ENCODE peak calls at places on chromosomes 3 and 15, in eight cellular contexts. X is AG09309; F is activated T-cell treated with anti-CD3 and anti-CD28 coated beads, Interleukin-2, amount 50 U/mL, for 1 hour; D is fibroblast of the aortic adventitia; N is nucleus accumbens; K is stimulated activated CD4-positive, alpha-beta T cell treated with anti-CD3 and anti-CD28 coated beads, TNF-alpha, amount 100 ng/mL, for 1 hour; W is CD8-positive, alpha-beta T cell; V is stimulated activated effector memory CD8-positive, alpha-beta T cell treated with anti-CD3 and anti-CD28 coated beads, Interleukin-12 subunit alpha, Interleukin-12 subunit beta, amount 100 ng/mL, for 72 hours. M is an unnamed sample.

GRCh38 chr15:87293016-87293415 is 963.5 kb downstream of the NTRK3 start:
- DNase-seq in F (no peak), W (no peak), N (no peak), K (no peak), X (peak; percentile 31), D (no peak), V (no peak), M (no peak)

GRCh38 chr15:45454825-45455224 is 67.7 kb downstream of the SLC30A4 start:
- DNase-seq in W (peak; percentile 50), X (peak; percentile 92), F (peak; percentile 69), V (peak; percentile 40), N (no peak), K (peak; percentile 29), D (peak; percentile 98), M (peak; percentile 37)

GRCh38 chr15:33587773-33588172 is 277.0 kb downstream of the RYR3 start:
- DNase-seq in D (peak; percentile 20), N (no peak), V (no peak), X (no peak), W (no peak), K (no peak), F (no peak), M (no peak)

GRCh38 chr3:40680685-40681657 is 156.2 kb downstream of the ZNF621 start:
- DNase-seq in V (no peak), K (no peak), X (no peak), W (no peak), D (no peak), F (no peak), N (no peak), M (no peak)

GRCh38 chr3:105649469-105649868 is 219.3 kb downstream of the CBLB start:
- DNase-seq in K (no peak), F (no peak), X (no peak), V (no peak), D (no peak), W (no peak), N (no peak), M (no peak)

GRCh38 chr3:121951291-121951690 is 57.1 kb downstream of the SLC15A2 start:
- DNase-seq in D (no peak), V (no peak), N (no peak), F (no peak), X (no peak), K (no peak), W (no peak), M (no peak)

GRCh38 chr3:185152433-185153169 is at the start of gene C3orf70:
- DNase-seq in F (peak; percentile 20), X (no peak), N (no peak), W (no peak), V (peak; percentile 9), K (no peak), D (peak; percentile 25), M (no peak)

GRCh38 chr15:57259511-57260143 is 116.7 kb upstream of the CGNL1 start:
- DNase-seq in F (no peak), V (no peak), X (no peak), D (no peak), N (no peak), W (no peak), K (no peak), M (peak; percentile 13)

GRCh38 chr3:190581041-190581501 is 67.2 kb downstream of the IL1RAP start:
- DNase-seq in V (no peak), W (no peak), N (no peak), F (no peak), K (no peak), X (no peak), D (peak; percentile 82), M (no peak)

GRCh38 chr15:92118162-92118935 is 264.8 kb downstream of the SLCO3A1 start:
- DNase-seq in K (no peak), X (peak; percentile 47), N (no peak), F (no peak), V (no peak), W (no peak), D (peak; percentile 76), M (no peak)

GRCh38 chr15:100861511-100861991 is 18.1 kb upstream of the ALDH1A3 start:
- DNase-seq in X (no peak), K (no peak), W (no peak), F (no peak), V (no peak), N (peak; percentile 24), D (no peak), M (no peak)

GRCh38 chr3:197270558-197271317 is 27.7 kb downstream of the DLG1 start:
- DNase-seq in W (no peak), F (no peak), K (no peak), N (no peak), D (no peak), V (no peak), X (no peak), M (no peak)

GRCh38 chr15:71806452-71806931 is 3.9 kb upstream of the NR2E3 start:
- DNase-seq in D (peak; percentile 63), V (no peak), K (no peak), W (no peak), F (no peak), X (no peak), N (no peak), M (no peak)

GRCh38 chr3:120180731-120181412 is 86.6 kb upstream of the GSK3B start:
- DNase-seq in W (no peak), V (no peak), D (no peak), X (no peak), K (no peak), F (no peak), N (no peak), M (no peak)

GRCh38 chr3:182118081-182118480 is 406.4 kb downstream of the SOX2 start:
- DNase-seq in D (peak; percentile 2), F (no peak), V (no peak), K (no peak), N (no peak), X (no peak), W (no peak), M (no peak)

GRCh38 chr3:9196009-9196408 is 53.4 kb downstream of the SRGAP3 start:
- DNase-seq in K (no peak), F (no peak), V (no peak), X (no peak), D (no peak), N (no peak), W (no peak), M (no peak)

GRCh38 chr15:89119489-89120478 is 31.5 kb downstream of the ABHD2 start:
- DNase-seq in X (no peak), V (no peak), W (no peak), D (peak; percentile 63), F (no peak), K (no peak), N (no peak), M (no peak)

GRCh38 chr15:56732881-56733130 is 503 bp downstream of the ZNF280D start:
- DNase-seq in W (no peak), N (no peak), K (no peak), D (no peak), F (no peak), V (no peak), X (no peak), M (no peak)

GRCh38 chr3:32706348-32707025 is 21.5 kb downstream of the CNOT10 start:
- DNase-seq in K (no peak), D (peak; percentile 21), F (no peak), W (no peak), V (no peak), N (no peak), X (no peak), M (no peak)

GRCh38 chr3:125310623-125311076 is 64.5 kb downstream of the ZNF148 start:
- DNase-seq in W (peak; percentile 32), F (peak; percentile 50), K (peak; percentile 2), N (no peak), X (no peak), D (no peak), V (peak; percentile 37), M (no peak)

GRCh38 chr3:105938101-105938500 is 69.3 kb upstream of the CBLB start:
- DNase-seq in D (peak; percentile 74), W (no peak), X (peak; percentile 44), V (no peak), F (no peak), N (no peak), K (no peak), M (no peak)

GRCh38 chr3:194486540-194487288 is at the start of gene ATP13A3:
- DNase-seq in D (peak; percentile 89), F (peak; percentile 93), K (peak; percentile 85), N (peak; percentile 67), V (peak; percentile 84), X (peak; percentile 57), W (peak; percentile 90), M (peak; percentile 96)

GRCh38 chr15:49620174-49620573 is 444 bp downstream of the FAM227B start:
- DNase-seq in X (no peak), V (no peak), W (no peak), D (peak; percentile 87), K (no peak), N (no peak), F (no peak), M (peak; percentile 2)

GRCh38 chr15:83445653-83446052 is 1.5 kb upstream of the SH3GL3 start:
- DNase-seq in F (no peak), W (no peak), K (no peak), D (no peak), N (no peak), X (no peak), V (no peak), M (no peak)

GRCh38 chr3:38038447-38038911 is 529 bp upstream of the DLEC1 start:
- DNase-seq in K (no peak), D (no peak), N (no peak), F (peak; percentile 39), W (no peak), V (no peak), X (no peak), M (no peak)

GRCh38 chr3:20622304-20622703 is 436.3 kb upstream of the SGO1 start:
- DNase-seq in K (no peak), X (peak; percentile 97), D (peak; percentile 10), N (no peak), V (no peak), F (no peak), W (no peak), M (no peak)

GRCh38 chr3:114121996-114122709 is 56.7 kb downstream of the DRD3 start:
- DNase-seq in V (no peak), X (no peak), F (no peak), D (peak; percentile 83), K (no peak), W (no peak), N (no peak), M (no peak)

GRCh38 chr3:6602329-6602728 is 258.6 kb upstream of the GRM7 start:
- DNase-seq in N (no peak), K (no peak), V (no peak), F (no peak), D (no peak), W (no peak), X (no peak), M (no peak)

GRCh38 chr3:194031867-194032635 is 103.9 kb upstream of the HES1 start:
- DNase-seq in N (no peak), W (no peak), V (no peak), F (no peak), X (no peak), D (no peak), K (no peak), M (no peak)

GRCh38 chr3:110955301-110955880 is 116.2 kb upstream of the NECTIN3 start:
- DNase-seq in W (no peak), N (no peak), D (peak; percentile 12), K (no peak), X (no peak), V (no peak), F (no peak), M (no peak)

GRCh38 chr3:75171632-75172230 is 492.4 kb upstream of the FRG2C start:
- DNase-seq in W (no peak), N (no peak), K (no peak), D (peak; percentile 31), V (no peak), F (no peak), X (peak; percentile 2), M (peak; percentile 11)

GRCh38 chr3:71478568-71478967 is 105.0 kb downstream of the FOXP1 start:
- DNase-seq in F (no peak), K (peak; percentile 41), W (peak; percentile 40), N (no peak), V (no peak), X (no peak), D (no peak), M (no peak)